ENCODE peak calls at places on chromosomes 13 and 19, in seven cellular contexts. Z is thoracic aorta, B is heart right ventricle, M is BJ, O is Peyer's patch, P is heart left ventricle, I is IMR-90. X is an unnamed sample.
A peak's percentile ranks its signal among the peaks of the same experiment; 100 is the strongest.

GRCh38 chr13:32734511-32734910 is 148.3 kb downstream of the PDS5B start:
- DNase-seq in Z (no peak), B (no peak), M (no peak), O (no peak), P (no peak), I (peak; percentile 88), X (no peak)

GRCh38 chr19:45405435-45406164 is 731 bp upstream of the PPP1R13L start:
- DNase-seq in Z (peak; percentile 65), B (peak; percentile 87), M (peak; percentile 67), O (peak; percentile 96), P (peak; percentile 93), I (peak; percentile 80), X (peak; percentile 94)

GRCh38 chr13:20416223-20416622 is 109.4 kb downstream of the CRYL1 start:
- DNase-seq in Z (no peak), B (no peak), M (no peak), O (no peak), P (no peak), I (no peak), X (no peak)

GRCh38 chr19:947707-948533 is 22.1 kb downstream of the ARID3A start:
- DNase-seq in Z (no peak), B (peak; percentile 59), M (no peak), O (peak; percentile 94), P (peak; percentile 63), I (no peak), X (peak; percentile 87)

GRCh38 chr19:14333101-14333871 is 48.0 kb upstream of the ADGRE5 start:
- DNase-seq in Z (no peak), B (peak; percentile 34), M (no peak), O (peak; percentile 53), P (no peak), I (no peak), X (no peak)

GRCh38 chr19:28488006-28488405 is 724.9 kb downstream of the UQCRFS1 start:
- DNase-seq in Z (no peak), B (no peak), M (no peak), O (no peak), P (no peak), I (no peak), X (no peak)

GRCh38 chr19:13153627-13154240 is 3.5 kb downstream of the IER2 start:
- DNase-seq in Z (no peak), B (peak; percentile 49), M (no peak), O (peak; percentile 65), P (no peak), I (no peak), X (peak; percentile 81)

GRCh38 chr19:51398096-51398704 is 7.8 kb upstream of the C19orf84 start:
- DNase-seq in Z (no peak), B (no peak), M (no peak), O (no peak), P (no peak), I (peak; percentile 18), X (no peak)

GRCh38 chr19:13861714-13862531 is 15.0 kb upstream of the NANOS3 start:
- DNase-seq in Z (peak; percentile 71), B (peak; percentile 95), M (peak; percentile 80), O (peak; percentile 97), P (peak; percentile 95), I (peak; percentile 87), X (peak; percentile 97)

GRCh38 chr13:21075303-21076264 is 14.2 kb upstream of the LATS2 start:
- DNase-seq in Z (no peak), B (peak; percentile 48), M (no peak), O (peak; percentile 58), P (peak; percentile 43), I (no peak), X (peak; percentile 73)

GRCh38 chr13:42485272-42485671 is 88.7 kb upstream of the TNFSF11 start:
- DNase-seq in Z (no peak), B (no peak), M (no peak), O (no peak), P (no peak), I (no peak), X (no peak)

GRCh38 chr13:77810430-77810829 is 108.2 kb downstream of the EDNRB start:
- DNase-seq in Z (no peak), B (no peak), M (no peak), O (no peak), P (no peak), I (peak; percentile 34), X (no peak)

GRCh38 chr19:44607049-44607448 is 6.3 kb upstream of the IGSF23 start:
- DNase-seq in Z (no peak), B (no peak), M (no peak), O (no peak), P (no peak), I (peak; percentile 62), X (no peak)

GRCh38 chr19:30635026-30635985 is 263.1 kb downstream of the ZNF536 start:
- DNase-seq in Z (no peak), B (no peak), M (no peak), O (no peak), P (no peak), I (no peak), X (no peak)

GRCh38 chr19:36121486-36122124 is 6.3 kb downstream of the TBCB start:
- DNase-seq in Z (no peak), B (no peak), M (no peak), O (no peak), P (no peak), I (no peak), X (no peak)

GRCh38 chr13:54185785-54186184 is 1157.2 kb downstream of the OLFM4 start:
- DNase-seq in Z (no peak), B (no peak), M (no peak), O (no peak), P (no peak), I (no peak), X (no peak)

GRCh38 chr19:11016591-11016990 is 55.8 kb downstream of the SMARCA4 start:
- DNase-seq in Z (no peak), B (no peak), M (no peak), O (no peak), P (no peak), I (no peak), X (no peak)

GRCh38 chr13:98507060-98507797 is 69.7 kb downstream of the STK24 start:
- DNase-seq in Z (no peak), B (peak; percentile 75), M (no peak), O (no peak), P (peak; percentile 81), I (no peak), X (peak; percentile 83)

GRCh38 chr13:106467406-106468122 is 67.9 kb downstream of the EFNB2 start:
- DNase-seq in Z (no peak), B (no peak), M (no peak), O (no peak), P (no peak), I (no peak), X (no peak)

DNA sequence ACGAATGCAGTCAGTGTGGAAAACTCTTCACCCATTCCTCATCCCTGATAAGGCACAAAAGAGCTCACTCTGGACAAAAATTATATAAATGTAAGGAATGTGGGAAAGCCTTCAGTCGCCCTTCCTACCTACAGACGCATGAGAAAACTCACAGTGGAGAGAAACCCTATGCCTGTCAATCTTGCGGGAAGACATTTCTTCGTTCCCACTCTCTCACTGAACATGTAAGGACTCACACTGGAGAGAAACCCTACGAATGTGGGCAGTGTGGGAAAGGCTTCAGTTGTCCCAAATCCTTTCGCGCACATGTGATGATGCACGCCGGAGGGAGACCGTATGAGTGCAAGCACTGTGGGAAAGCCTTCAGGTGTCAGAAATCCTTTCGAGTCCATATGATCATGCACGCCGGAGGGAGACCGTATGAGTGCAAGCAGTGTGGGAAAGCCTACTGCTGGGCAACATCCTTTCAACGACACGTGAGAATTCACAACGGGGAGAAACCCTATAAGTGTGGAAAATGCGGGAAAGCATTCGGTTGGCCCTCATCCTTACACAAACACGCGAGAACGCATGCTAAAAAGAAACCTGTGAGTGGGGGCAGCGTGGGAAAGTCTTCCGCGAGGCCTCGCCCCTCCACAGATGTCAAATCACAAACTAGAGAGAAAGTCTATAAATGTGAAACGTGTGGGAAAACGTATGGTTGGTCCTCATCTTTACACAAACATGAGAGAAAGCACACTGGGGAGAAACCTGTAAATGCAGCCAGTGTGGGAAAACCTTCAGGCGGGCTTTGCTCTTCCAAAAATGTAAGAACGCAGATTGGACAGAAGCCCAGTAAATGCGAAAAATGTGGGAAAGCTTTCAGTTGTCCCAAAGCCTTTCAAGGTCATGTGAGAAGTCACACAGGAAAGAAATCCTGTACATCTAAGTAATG is 10.5 kb downstream of the ZNF556 start:
- DNase-seq in Z (no peak), B (no peak), M (no peak), O (no peak), P (no peak), I (no peak), X (no peak)
- H3K4me3 ChIP-seq in Z (no peak overlapping the region), B (no peak overlapping the region), M (no peak overlapping the region), O (no peak overlapping the region), P (no peak overlapping the region), I (no peak overlapping the region), X (no peak overlapping the region)

GRCh38 chr13:44128522-44128921 is 245.1 kb upstream of the SERP2 start:
- DNase-seq in Z (no peak), B (peak; percentile 33), M (peak; percentile 14), O (no peak), P (peak; percentile 75), I (peak; percentile 65), X (peak; percentile 68)
- TF ChIP-seq CTCF in Z (peak; percentile 35), B (no peak), M (no peak), O (no peak), P (no peak), I (no peak), X (no peak)

DNA sequence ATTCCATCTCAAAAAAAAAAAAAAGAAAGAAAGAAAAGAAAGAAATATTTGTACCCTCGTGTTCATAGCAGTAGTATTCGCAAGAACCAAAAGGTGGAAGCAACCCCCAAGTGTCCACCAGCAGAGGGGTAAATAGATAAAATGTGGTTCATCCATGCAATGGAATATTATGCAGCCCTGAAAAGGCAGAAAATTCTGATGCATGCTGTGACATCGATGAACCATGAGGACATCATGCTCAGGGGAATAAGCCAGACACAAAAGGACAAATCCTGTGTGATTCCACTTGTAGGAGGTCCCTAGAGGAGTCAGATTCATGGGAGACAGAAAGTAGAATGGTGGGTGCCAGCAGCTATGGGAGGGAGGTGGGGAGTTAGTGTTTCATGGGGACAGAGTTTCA is 6.4 kb upstream of the LRRC8E start:
- DNase-seq in Z (no peak), B (no peak), M (no peak), O (no peak), P (no peak), I (no peak), X (no peak)
- H3K4me3 ChIP-seq in Z (no peak overlapping the region), B (no peak overlapping the region), M (no peak overlapping the region), O (no peak overlapping the region), P (no peak overlapping the region), I (no peak overlapping the region), X (no peak overlapping the region)

GRCh38 chr19:33233056-33233873 is 7.6 kb upstream of the SLC7A10 start:
- DNase-seq in Z (no peak), B (no peak), M (no peak), O (no peak), P (no peak), I (no peak), X (no peak)

GRCh38 chr19:33229962-33230361 is 4.3 kb upstream of the SLC7A10 start:
- DNase-seq in Z (no peak), B (no peak), M (no peak), O (no peak), P (no peak), I (no peak), X (no peak)

GRCh38 chr19:33232656-33233055 is 7.0 kb upstream of the SLC7A10 start:
- DNase-seq in Z (no peak), B (no peak), M (no peak), O (no peak), P (no peak), I (no peak), X (no peak)

GRCh38 chr19:33234092-33234491 is 8.4 kb upstream of the SLC7A10 start:
- DNase-seq in Z (no peak), B (no peak), M (no peak), O (no peak), P (no peak), I (no peak), X (no peak)

GRCh38 chr19:33231511-33231910 is 5.9 kb upstream of the SLC7A10 start:
- DNase-seq in Z (no peak), B (no peak), M (peak; percentile 31), O (no peak), P (no peak), I (peak; percentile 37), X (no peak)
- TF ChIP-seq CTCF in Z (no peak), B (no peak), M (no peak), O (no peak), P (no peak), I (no peak), X (no peak)